ENCODE peak calls at places on chromosomes 6 and 20, in five cellular contexts. H is adrenal gland; K is uterus; V is spleen; N is Jurkat, Clone E6-1. Q is an unnamed sample.

GRCh38 chr6:131758920-131759319 is 48.1 kb upstream of the CTAGE9 start:
- DNase-seq in K (peak; percentile 34), N (no peak), H (no peak), V (no peak), Q (no peak)

GRCh38 chr6:169589293-169589692 is 112.5 kb downstream of the WDR27 start:
- DNase-seq in V (no peak), K (no peak), N (peak; percentile 16), H (no peak), Q (no peak)

GRCh38 chr6:34246563-34247391 is 2.0 kb downstream of the SMIM29 start:
- DNase-seq in V (peak; percentile 86), K (no peak), N (no peak), H (no peak), Q (peak; percentile 75)

GRCh38 chr6:109260126-109260525 is 122.1 kb downstream of the CD164 start:
- DNase-seq in K (no peak), N (no peak), H (no peak), V (no peak), Q (no peak)

GRCh38 chr6:13614126-13614925 is 809 bp upstream of the NOL7 start:
- DNase-seq in H (peak; percentile 64), K (no peak), V (peak; percentile 91), N (no peak), Q (peak; percentile 64)

GRCh38 chr6:90127589-90127988 is 169.1 kb downstream of the BACH2 start:
- DNase-seq in K (no peak), N (no peak), H (no peak), V (no peak), Q (no peak)

GRCh38 chr6:158381214-158381613 is 68.9 kb downstream of the TULP4 start:
- DNase-seq in K (no peak), H (no peak), V (no peak), N (no peak), Q (no peak)

GRCh38 chr6:110039996-110040383 is 61.9 kb downstream of the GPR6 start:
- DNase-seq in V (peak; percentile 84), N (peak; percentile 73), K (no peak), H (peak; percentile 18), Q (no peak)

GRCh38 chr20:52766645-52767435 is 205.3 kb upstream of the TSHZ2 start:
- DNase-seq in H (no peak), K (no peak), V (no peak), N (no peak), Q (peak; percentile 21)

GRCh38 chr20:34945315-34946077 is 10.1 kb downstream of the GSS start:
- DNase-seq in K (no peak), V (no peak), N (no peak), H (no peak), Q (no peak)

GRCh38 chr6:21846541-21847451 is 253.2 kb downstream of the SOX4 start:
- DNase-seq in K (no peak), N (peak; percentile 86), H (peak; percentile 9), V (no peak), Q (no peak)

GRCh38 chr20:40551125-40551530 is 137.9 kb downstream of the MAFB start:
- DNase-seq in V (no peak), K (no peak), N (no peak), H (peak; percentile 23), Q (peak; percentile 85)

GRCh38 chr6:15389079-15389758 is 143.3 kb downstream of the JARID2 start:
- DNase-seq in H (peak; percentile 24), K (no peak), N (no peak), V (no peak), Q (peak; percentile 43)

GRCh38 chr6:21164768-21165326 is 428.7 kb upstream of the SOX4 start:
- DNase-seq in N (peak; percentile 78), H (no peak), V (no peak), K (no peak), Q (no peak)

GRCh38 chr6:29974901-29975560 is 32.7 kb downstream of the HLA-A start:
- DNase-seq in V (no peak), H (no peak), N (no peak), K (no peak), Q (no peak)

GRCh38 chr6:158843751-158844683 is 24.8 kb upstream of the EZR start:
- DNase-seq in K (no peak), H (no peak), V (no peak), N (no peak), Q (no peak)

GRCh38 chr20:53685070-53685595 is 91.5 kb upstream of the ZNF217 start:
- DNase-seq in H (no peak), V (no peak), N (no peak), K (no peak), Q (no peak)

GRCh38 chr6:167580512-167580911 is 246.2 kb upstream of the AFDN start:
- DNase-seq in H (no peak), K (no peak), N (no peak), V (no peak), Q (no peak)

GRCh38 chr6:3529721-3530120 is 72.9 kb upstream of the SLC22A23 start:
- DNase-seq in H (no peak), V (no peak), N (no peak), K (no peak), Q (no peak)

GRCh38 chr6:32933661-32934085 is 7.2 kb downstream of the HLA-DMB start:
- DNase-seq in K (peak; percentile 84), V (peak; percentile 86), N (peak; percentile 60), H (peak; percentile 79), Q (peak; percentile 87)

GRCh38 chr6:91271807-91272206 is 684.9 kb upstream of the MAP3K7 start:
- DNase-seq in H (no peak), N (no peak), V (peak; percentile 69), K (no peak), Q (no peak)

GRCh38 chr6:7787137-7787575 is 61.3 kb downstream of the BMP6 start:
- DNase-seq in H (peak; percentile 58), K (peak; percentile 71), V (no peak), N (no peak), Q (no peak)

GRCh38 chr6:41135062-41135832 is 18.9 kb downstream of the TREML1 start:
- DNase-seq in K (no peak), N (no peak), V (no peak), H (no peak), Q (no peak)

GRCh38 chr6:27130668-27131428 is 116.7 kb upstream of the PRSS16 start:
- DNase-seq in K (no peak), H (no peak), N (no peak), V (no peak), Q (no peak)

GRCh38 chr6:69179681-69180080 is 544.6 kb downstream of the ADGRB3 start:
- DNase-seq in V (no peak), K (no peak), N (peak; percentile 5), H (no peak), Q (no peak)

GRCh38 chr6:69185276-69185675 is 550.2 kb downstream of the ADGRB3 start:
- DNase-seq in K (no peak), N (no peak), H (no peak), V (no peak), Q (no peak)

GRCh38 chr6:69181964-69182363 is 546.9 kb downstream of the ADGRB3 start:
- DNase-seq in H (no peak), N (no peak), K (no peak), V (no peak), Q (no peak)

GRCh38 chr6:69180361-69181067 is 545.4 kb downstream of the ADGRB3 start:
- DNase-seq in K (no peak), V (no peak), H (no peak), N (no peak), Q (no peak)
- H3K4me3 ChIP-seq in K (no peak overlapping the region), V (no peak overlapping the region), H (no peak overlapping the region), N (no peak overlapping the region), Q (no peak overlapping the region)

GRCh38 chr20:10609726-10610125 is 64.1 kb downstream of the JAG1 start:
- DNase-seq in N (no peak), K (no peak), V (no peak), H (no peak), Q (no peak)
- H3K4me3 ChIP-seq in N (no peak overlapping the region), K (no peak overlapping the region), V (no peak overlapping the region), H (no peak overlapping the region), Q (no peak overlapping the region)

DNA sequence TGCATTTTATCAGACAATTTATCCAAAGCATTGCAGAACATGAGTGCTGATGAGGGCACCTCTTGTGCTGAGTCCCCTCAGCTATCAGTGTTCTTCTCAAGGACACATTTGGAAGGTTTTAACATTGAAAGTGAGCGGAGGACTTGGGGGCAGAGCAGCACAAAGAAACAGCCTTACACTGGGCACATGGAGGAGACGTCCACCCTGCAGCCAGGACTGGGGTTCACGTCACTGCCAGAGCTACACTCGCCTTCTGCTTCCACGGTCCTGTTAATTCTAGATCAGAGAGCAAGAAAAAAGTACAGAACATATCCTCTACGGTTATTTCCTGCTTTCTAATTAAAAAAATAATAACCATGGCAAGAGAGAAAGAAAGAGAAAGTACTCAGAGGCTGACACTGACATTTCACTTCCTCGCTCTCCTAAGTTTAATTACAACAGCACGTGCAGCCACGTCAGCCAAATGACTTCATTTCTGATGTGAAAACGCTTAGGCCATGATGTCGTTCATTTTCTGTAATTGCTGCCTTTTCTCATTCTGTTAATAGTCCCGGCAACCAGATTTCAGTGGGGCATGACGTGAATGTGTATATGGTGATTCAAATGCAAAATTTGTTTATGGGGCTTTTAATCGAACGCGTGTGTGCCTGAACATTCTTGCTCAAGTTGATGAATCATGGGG is 5.1 kb downstream of the PRND start:
- DNase-seq in H (peak; percentile 22), K (peak; percentile 35), V (peak; percentile 80), N (peak; percentile 11), Q (no peak)
- H3K4me3 ChIP-seq in H (peak overlapping the region; percentile 36), K (no peak overlapping the region), V (peak overlapping the region; percentile 35), N (no peak overlapping the region), Q (no peak overlapping the region)

DNA sequence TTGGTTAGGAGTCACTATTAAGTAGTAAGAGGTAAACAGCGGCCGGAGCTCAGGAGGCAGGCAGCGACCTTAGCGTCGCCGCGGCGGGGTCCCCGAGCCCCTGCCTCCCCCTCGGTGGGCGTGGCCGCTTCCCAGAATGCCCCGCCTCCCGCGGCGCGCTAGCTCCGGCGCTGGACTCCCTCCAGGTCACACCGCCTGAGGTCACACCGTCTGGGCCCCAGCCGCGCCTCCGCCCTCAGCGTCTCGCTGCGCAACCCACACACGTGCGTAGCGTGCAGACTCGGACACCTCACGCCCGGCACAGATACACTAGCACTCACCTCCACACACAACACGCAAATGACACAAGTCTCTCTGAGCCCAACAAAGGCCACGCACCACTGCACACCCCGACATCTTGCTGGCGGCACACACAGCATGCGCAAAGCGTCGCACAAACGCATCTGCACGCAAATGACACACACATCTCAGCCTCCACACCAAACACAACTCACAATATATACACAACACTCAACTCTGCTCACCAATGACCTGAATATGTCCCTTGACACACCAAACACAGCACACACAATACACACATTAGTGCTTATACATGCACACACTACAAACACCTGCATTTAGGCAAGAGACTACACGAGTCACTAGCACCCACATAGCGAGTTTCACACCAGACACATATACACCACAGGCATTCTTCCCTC is 17.6 kb upstream of the CDKN1A start:
- DNase-seq in V (peak; percentile 82), H (peak; percentile 73), N (no peak), K (no peak), Q (peak; percentile 89)
- H3K4me3 ChIP-seq in V (peak overlapping the region; percentile 7), H (peak overlapping the region; percentile 24), N (no peak overlapping the region), K (no peak overlapping the region), Q (no peak overlapping the region)

DNA sequence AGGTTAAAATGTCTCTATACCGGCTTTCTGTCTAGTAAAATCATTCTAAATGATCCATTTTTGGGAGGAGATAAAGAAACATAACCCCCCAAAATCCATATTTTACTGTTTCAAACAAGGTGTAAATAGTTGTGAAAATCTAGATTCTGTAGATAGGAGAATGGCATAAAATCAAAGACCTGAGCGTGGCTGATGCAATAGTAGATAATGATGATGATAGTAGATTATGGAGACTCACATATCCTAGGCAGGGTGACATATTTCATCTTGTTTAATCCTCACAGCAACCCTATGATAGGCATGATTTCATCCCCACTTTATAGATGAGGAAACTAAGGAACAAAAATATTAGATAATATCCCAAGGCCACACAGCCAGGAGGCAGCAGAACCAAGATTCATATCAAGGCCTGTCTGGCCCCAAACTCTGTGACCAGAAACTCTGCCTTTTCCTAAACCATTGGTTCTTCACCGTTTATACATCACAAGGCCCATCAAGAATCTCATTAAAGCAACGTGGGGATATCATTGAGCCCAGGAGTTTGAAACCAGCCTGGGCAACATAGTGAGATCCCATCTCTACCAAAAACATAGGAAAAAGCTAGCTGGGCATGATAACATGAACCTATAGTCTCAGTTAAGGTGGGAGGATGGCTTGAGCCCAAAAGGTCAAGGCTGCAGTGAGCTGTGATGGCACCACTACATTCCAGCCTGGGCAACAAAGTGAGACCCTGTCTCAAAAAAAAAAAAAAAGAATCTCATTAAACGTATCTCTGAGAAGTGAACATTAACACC is 55.6 kb downstream of the BPIFB1 start:
- DNase-seq in H (no peak), N (no peak), K (no peak), V (no peak), Q (no peak)
- H3K4me3 ChIP-seq in H (no peak overlapping the region), N (no peak overlapping the region), K (no peak overlapping the region), V (no peak overlapping the region), Q (no peak overlapping the region)

Q was measured in right cardiac atrium.